ENCODE peak calls at places on chromosomes 6 and 20, in four cellular contexts. One of them, this sample, is unnamed.

GRCh38 chr20:52684176-52684575 is 288.0 kb upstream of the TSHZ2 start:
- DNase-seq in MM.1S: no peak
- DNase-seq in mammary epithelial cell: no peak
- DNase-seq in fibroblast of lung: no peak
- DNase-seq in this sample: no peak

GRCh38 chr6:117328500-117328899 is 63.1 kb downstream of the VGLL2 start:
- DNase-seq in mammary epithelial cell: no peak
- DNase-seq in MM.1S: no peak
- DNase-seq in fibroblast of lung: no peak
- DNase-seq in this sample: no peak

GRCh38 chr20:42191140-42191860 is 573.1 kb upstream of the CHD6 start:
- DNase-seq in MM.1S: no peak
- DNase-seq in fibroblast of lung: no peak
- DNase-seq in mammary epithelial cell: no peak
- DNase-seq in this sample: no peak

GRCh38 chr6:39897699-39898098 is 36.6 kb downstream of the MOCS1 start:
- DNase-seq in MM.1S: no peak
- DNase-seq in mammary epithelial cell: no peak
- DNase-seq in fibroblast of lung: no peak
- DNase-seq in this sample: no peak

GRCh38 chr20:51532577-51533191 is 9.8 kb downstream of the NFATC2 start:
- DNase-seq in MM.1S: no peak
- DNase-seq in mammary epithelial cell: no peak
- DNase-seq in fibroblast of lung: peak
- DNase-seq in this sample: no peak

GRCh38 chr20:33680681-33681080 is 5.5 kb downstream of the E2F1 start:
- DNase-seq in fibroblast of lung: peak
- DNase-seq in mammary epithelial cell: no peak
- DNase-seq in MM.1S: peak
- DNase-seq in this sample: no peak

GRCh38 chr6:125858427-125859320 is 67.9 kb downstream of the NCOA7 start:
- DNase-seq in fibroblast of lung: peak
- DNase-seq in mammary epithelial cell: peak
- DNase-seq in MM.1S: peak
- DNase-seq in this sample: peak

GRCh38 chr6:135506270-135506997 is 8.9 kb upstream of the AHI1 start:
- DNase-seq in mammary epithelial cell: peak
- DNase-seq in MM.1S: peak
- DNase-seq in fibroblast of lung: peak
- DNase-seq in this sample: no peak

GRCh38 chr6:139436521-139437348 is 62.3 kb upstream of the CITED2 start:
- DNase-seq in MM.1S: no peak
- DNase-seq in fibroblast of lung: peak
- DNase-seq in mammary epithelial cell: peak
- DNase-seq in this sample: no peak

GRCh38 chr6:6927437-6928361 is 180.1 kb upstream of the RREB1 start:
- DNase-seq in mammary epithelial cell: no peak
- DNase-seq in fibroblast of lung: no peak
- DNase-seq in MM.1S: no peak
- DNase-seq in this sample: no peak

GRCh38 chr6:143321687-143322086 is 128.8 kb downstream of the ADAT2 start:
- DNase-seq in fibroblast of lung: no peak
- DNase-seq in mammary epithelial cell: no peak
- DNase-seq in MM.1S: no peak
- DNase-seq in this sample: no peak

GRCh38 chr6:130681028-130681427 is 146.2 kb upstream of the SMLR1 start:
- DNase-seq in fibroblast of lung: peak
- DNase-seq in mammary epithelial cell: peak
- DNase-seq in MM.1S: no peak
- DNase-seq in this sample: no peak

GRCh38 chr20:60137657-60138245 is 179.5 kb downstream of the CDH26 start:
- DNase-seq in fibroblast of lung: no peak
- DNase-seq in MM.1S: peak
- DNase-seq in mammary epithelial cell: peak
- DNase-seq in this sample: peak

GRCh38 chr20:34124469-34125249 is 12.6 kb upstream of the EIF2S2 start:
- DNase-seq in MM.1S: peak
- DNase-seq in mammary epithelial cell: no peak
- DNase-seq in fibroblast of lung: no peak
- DNase-seq in this sample: no peak

GRCh38 chr6:2021713-2022125 is 223.7 kb downstream of the GMDS start:
- DNase-seq in fibroblast of lung: peak
- DNase-seq in mammary epithelial cell: peak
- DNase-seq in MM.1S: no peak
- DNase-seq in this sample: no peak

GRCh38 chr6:142300758-142301251 is 1.0 kb upstream of the ADGRG6 start:
- DNase-seq in fibroblast of lung: peak
- DNase-seq in MM.1S: no peak
- DNase-seq in mammary epithelial cell: peak
- DNase-seq in this sample: peak

GRCh38 chr6:30955367-30956042 is 14.7 kb downstream of the MUCL3 start:
- DNase-seq in MM.1S: peak
- DNase-seq in fibroblast of lung: peak
- DNase-seq in mammary epithelial cell: no peak
- DNase-seq in this sample: no peak

GRCh38 chr6:39867592-39867991 is 66.7 kb downstream of the MOCS1 start:
- DNase-seq in MM.1S: no peak
- DNase-seq in mammary epithelial cell: no peak
- DNase-seq in fibroblast of lung: no peak
- DNase-seq in this sample: no peak

GRCh38 chr6:143198312-143198711 is 137.6 kb downstream of the AIG1 start:
- DNase-seq in fibroblast of lung: no peak
- DNase-seq in mammary epithelial cell: no peak
- DNase-seq in MM.1S: no peak
- DNase-seq in this sample: no peak

GRCh38 chr6:7986219-7986618 is 75.6 kb upstream of the TXNDC5 start:
- DNase-seq in MM.1S: no peak
- DNase-seq in mammary epithelial cell: no peak
- DNase-seq in fibroblast of lung: no peak
- DNase-seq in this sample: no peak

GRCh38 chr20:38217791-38218565 is 42.6 kb downstream of the KIAA1755 start:
- DNase-seq in mammary epithelial cell: peak
- DNase-seq in fibroblast of lung: peak
- DNase-seq in MM.1S: no peak
- DNase-seq in this sample: peak

GRCh38 chr6:16135078-16135477 is 6.2 kb downstream of the MYLIP start:
- DNase-seq in fibroblast of lung: peak
- DNase-seq in mammary epithelial cell: no peak
- DNase-seq in MM.1S: no peak
- DNase-seq in this sample: no peak

GRCh38 chr20:37758332-37758731 is 64.5 kb downstream of the CTNNBL1 start:
- DNase-seq in mammary epithelial cell: no peak
- DNase-seq in fibroblast of lung: no peak
- DNase-seq in MM.1S: no peak
- DNase-seq in this sample: no peak

GRCh38 chr20:48901326-48901725 is 20.2 kb upstream of the ARFGEF2 start:
- DNase-seq in MM.1S: no peak
- DNase-seq in mammary epithelial cell: no peak
- DNase-seq in fibroblast of lung: no peak
- DNase-seq in this sample: no peak

GRCh38 chr6:149876241-149876933 is 12.2 kb upstream of the LRP11 start:
- DNase-seq in fibroblast of lung: no peak
- DNase-seq in mammary epithelial cell: no peak
- DNase-seq in MM.1S: no peak
- DNase-seq in this sample: no peak

GRCh38 chr6:129638055-129639019 is 71.6 kb downstream of the ARHGAP18 start:
- DNase-seq in MM.1S: no peak
- DNase-seq in fibroblast of lung: peak
- DNase-seq in mammary epithelial cell: no peak
- DNase-seq in this sample: no peak

GRCh38 chr20:43725666-43726065 is 1.1 kb downstream of the GTSF1L start:
- DNase-seq in MM.1S: no peak
- DNase-seq in fibroblast of lung: no peak
- DNase-seq in mammary epithelial cell: no peak
- DNase-seq in this sample: no peak

GRCh38 chr20:32637738-32638137 is 36.0 kb downstream of the C20orf203 start:
- DNase-seq in MM.1S: no peak
- DNase-seq in mammary epithelial cell: no peak
- DNase-seq in fibroblast of lung: no peak
- DNase-seq in this sample: no peak

GRCh38 chr20:32636821-32637220 is 36.9 kb downstream of the C20orf203 start:
- DNase-seq in fibroblast of lung: no peak
- DNase-seq in mammary epithelial cell: no peak
- DNase-seq in MM.1S: no peak
- DNase-seq in this sample: no peak

GRCh38 chr20:32639284-32639683 is 34.5 kb downstream of the C20orf203 start:
- DNase-seq in mammary epithelial cell: no peak
- DNase-seq in MM.1S: no peak
- DNase-seq in fibroblast of lung: no peak
- DNase-seq in this sample: no peak

GRCh38 chr20:32637311-32637710 is 36.4 kb downstream of the C20orf203 start:
- DNase-seq in MM.1S: no peak
- DNase-seq in mammary epithelial cell: no peak
- DNase-seq in fibroblast of lung: no peak
- DNase-seq in this sample: no peak

GRCh38 chr20:32638848-32639247 is 34.9 kb downstream of the C20orf203 start:
- DNase-seq in mammary epithelial cell: peak
- DNase-seq in MM.1S: no peak
- DNase-seq in fibroblast of lung: peak
- DNase-seq in this sample: no peak
- TF ChIP-seq CTCF in mammary epithelial cell: peak
- TF ChIP-seq CTCF in MM.1S: no peak
- TF ChIP-seq CTCF in fibroblast of lung: no peak
- TF ChIP-seq CTCF in this sample: no peak

GRCh38 chr20:1335961-1336698 is 7.2 kb upstream of the SDCBP2 start:
- DNase-seq in mammary epithelial cell: no peak
- DNase-seq in fibroblast of lung: no peak
- DNase-seq in MM.1S: no peak
- DNase-seq in this sample: no peak

GRCh38 chr20:1333462-1334369 is 4.8 kb upstream of the SDCBP2 start:
- DNase-seq in MM.1S: no peak
- DNase-seq in fibroblast of lung: no peak
- DNase-seq in mammary epithelial cell: no peak
- DNase-seq in this sample: no peak

GRCh38 chr20:1332749-1333300 is 3.9 kb upstream of the SDCBP2 start:
- DNase-seq in MM.1S: no peak
- DNase-seq in fibroblast of lung: no peak
- DNase-seq in mammary epithelial cell: no peak
- DNase-seq in this sample: no peak

GRCh38 chr20:1334370-1334731 is 5.4 kb upstream of the SDCBP2 start:
- DNase-seq in MM.1S: no peak
- DNase-seq in mammary epithelial cell: no peak
- DNase-seq in fibroblast of lung: no peak
- DNase-seq in this sample: no peak

GRCh38 chr20:1334761-1335160 is 5.8 kb upstream of the SDCBP2 start:
- DNase-seq in mammary epithelial cell: peak
- DNase-seq in fibroblast of lung: no peak
- DNase-seq in MM.1S: no peak
- DNase-seq in this sample: peak
- H3K27ac ChIP-seq in mammary epithelial cell: no peak
- H3K27ac ChIP-seq in fibroblast of lung: no peak
- H3K27ac ChIP-seq in MM.1S: no peak
- H3K27ac ChIP-seq in this sample: no peak

DNA sequence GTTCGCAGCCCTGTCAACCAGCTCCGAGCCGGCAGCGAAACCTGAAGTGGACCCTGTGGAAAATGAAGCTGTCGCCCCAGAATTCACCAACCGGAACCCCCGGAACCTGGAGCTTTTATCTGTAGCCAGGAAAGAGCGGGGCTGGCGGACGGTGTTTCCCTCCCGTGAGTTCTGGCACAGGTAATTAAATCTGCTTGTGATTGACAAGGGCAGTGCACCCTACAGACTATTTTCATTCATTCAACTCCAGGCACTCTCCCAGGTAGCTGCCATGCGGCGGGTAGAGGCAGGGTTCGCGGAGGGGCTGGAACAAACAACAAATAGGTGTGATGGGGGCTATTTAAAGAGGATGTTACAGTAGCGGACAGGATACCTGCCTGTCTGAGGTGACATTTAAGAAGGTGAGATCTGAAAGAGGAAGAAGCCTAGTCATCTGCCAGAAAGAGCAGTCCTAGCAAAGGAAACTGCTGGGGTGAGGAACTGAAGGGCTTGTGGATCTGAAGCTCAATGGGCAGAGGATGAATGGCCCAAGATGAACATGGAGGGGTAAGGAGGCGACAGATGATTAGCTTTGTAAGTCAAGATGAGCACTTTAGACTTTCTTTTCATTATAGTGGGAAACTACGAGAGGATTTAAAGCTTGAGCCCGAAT is 806 bp downstream of the MRPL18 start:
- DNase-seq in fibroblast of lung: no peak
- DNase-seq in MM.1S: no peak
- DNase-seq in mammary epithelial cell: peak
- DNase-seq in this sample: no peak
- TF ChIP-seq EZH2 in fibroblast of lung: no peak
- TF ChIP-seq EZH2 in MM.1S: no peak
- TF ChIP-seq EZH2 in mammary epithelial cell: no peak
- TF ChIP-seq EZH2 in this sample: no peak

GRCh38 chr6:11766056-11766455 is 12.5 kb downstream of the ADTRP start:
- DNase-seq in fibroblast of lung: peak
- DNase-seq in MM.1S: no peak
- DNase-seq in mammary epithelial cell: peak
- DNase-seq in this sample: no peak
- TF ChIP-seq CTCF in fibroblast of lung: peak
- TF ChIP-seq CTCF in MM.1S: no peak
- TF ChIP-seq CTCF in mammary epithelial cell: no peak
- TF ChIP-seq CTCF in this sample: no peak

DNA sequence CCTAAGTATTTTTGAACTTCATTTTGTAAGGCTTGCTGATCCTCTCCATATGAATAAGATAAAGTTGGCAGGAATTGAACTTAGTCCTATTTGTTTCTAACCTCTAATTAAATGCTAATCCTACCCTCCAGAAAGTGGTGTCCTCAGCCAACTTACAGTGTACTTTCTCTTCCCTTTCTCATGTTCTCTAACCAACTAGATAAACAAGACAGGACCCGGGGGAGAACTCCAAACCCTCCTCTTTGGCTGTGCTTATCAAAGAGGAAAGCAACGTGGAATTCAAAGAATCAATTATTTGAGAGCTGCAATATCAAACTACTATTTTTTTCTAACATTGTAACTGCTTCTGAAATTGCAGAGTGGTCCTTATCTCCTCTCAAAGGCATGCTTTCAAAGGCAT is 56.5 kb upstream of the NRSN1 start:
- DNase-seq in fibroblast of lung: no peak
- DNase-seq in mammary epithelial cell: no peak
- DNase-seq in MM.1S: no peak
- DNase-seq in this sample: no peak
- H3K27ac ChIP-seq in fibroblast of lung: no peak
- H3K27ac ChIP-seq in mammary epithelial cell: no peak
- H3K27ac ChIP-seq in MM.1S: no peak
- H3K27ac ChIP-seq in this sample: no peak

GRCh38 chr6:28776269-28777146 is 147.3 kb downstream of the TRIM27 start:
- DNase-seq in mammary epithelial cell: no peak
- DNase-seq in fibroblast of lung: no peak
- DNase-seq in MM.1S: no peak
- DNase-seq in this sample: no peak
- TF ChIP-seq EZH2 in mammary epithelial cell: peak
- TF ChIP-seq EZH2 in fibroblast of lung: no peak
- TF ChIP-seq EZH2 in MM.1S: no peak
- TF ChIP-seq EZH2 in this sample: no peak

GRCh38 chr6:3068329-3069223 is at the start of gene RIPK1:
- DNase-seq in MM.1S: peak
- DNase-seq in fibroblast of lung: peak
- DNase-seq in mammary epithelial cell: peak
- DNase-seq in this sample: peak

GRCh38 chr6:3061501-3061941 is 6.8 kb upstream of the RIPK1 start:
- DNase-seq in mammary epithelial cell: peak
- DNase-seq in fibroblast of lung: peak
- DNase-seq in MM.1S: no peak
- DNase-seq in this sample: no peak

GRCh38 chr6:3058957-3059356 is 9.3 kb upstream of the RIPK1 start:
- DNase-seq in fibroblast of lung: no peak
- DNase-seq in mammary epithelial cell: no peak
- DNase-seq in MM.1S: no peak
- DNase-seq in this sample: no peak

GRCh38 chr6:3063733-3064700 is 4.3 kb upstream of the RIPK1 start:
- DNase-seq in mammary epithelial cell: peak
- DNase-seq in MM.1S: peak
- DNase-seq in fibroblast of lung: peak
- DNase-seq in this sample: peak
- TF ChIP-seq CTCF in mammary epithelial cell: no peak
- TF ChIP-seq CTCF in MM.1S: no peak
- TF ChIP-seq CTCF in fibroblast of lung: no peak
- TF ChIP-seq CTCF in this sample: no peak

This sample was measured in HCT116.